ENCODE peak calls at places on chromosomes 6 and 20, in nine cellular contexts. M, Q, F, C, B, L, V, U and X are unnamed samples.

GRCh38 chr6:63121166-63121565 is 90.1 kb upstream of the FKBP1C start:
- DNase-seq in U (no peak), L (no peak), V (no peak), M (no peak), F (peak; percentile 19), B (peak; percentile 18), Q (no peak), C (no peak), X (no peak)

GRCh38 chr6:105310947-105311346 is 91.9 kb downstream of the PREP start:
- DNase-seq in V (no peak), B (no peak), F (no peak), L (no peak), C (no peak), Q (no peak), M (no peak), U (no peak), X (no peak)

GRCh38 chr6:14921878-14922277 is 324.0 kb upstream of the JARID2 start:
- DNase-seq in V (peak; percentile 32), L (no peak), B (no peak), C (no peak), F (no peak), U (no peak), M (no peak), Q (no peak), X (no peak)

GRCh38 chr6:15317934-15318902 is 72.3 kb downstream of the JARID2 start:
- DNase-seq in M (no peak), B (no peak), V (no peak), F (peak; percentile 70), C (peak; percentile 52), L (peak; percentile 48), Q (no peak), U (peak; percentile 54), X (no peak)

GRCh38 chr20:47785900-47786762 is 850 bp upstream of the SULF2 start:
- DNase-seq in M (peak; percentile 62), C (peak; percentile 66), L (peak; percentile 71), V (peak; percentile 81), U (peak; percentile 80), Q (no peak), B (peak; percentile 83), F (peak; percentile 82), X (no peak)

GRCh38 chr6:45371924-45372582 is 5.7 kb downstream of the SUPT3H start:
- DNase-seq in Q (no peak), V (peak; percentile 40), C (no peak), M (no peak), F (no peak), L (peak; percentile 37), B (no peak), U (no peak), X (no peak)

GRCh38 chr6:65627015-65627414 is 80.0 kb downstream of the EYS start:
- DNase-seq in V (no peak), B (no peak), Q (no peak), F (no peak), U (no peak), C (no peak), M (no peak), L (no peak), X (no peak)

GRCh38 chr6:56250266-56250665 is 2.9 kb upstream of the COL21A1 start:
- DNase-seq in L (no peak), M (no peak), U (no peak), B (no peak), V (no peak), C (no peak), Q (no peak), F (no peak), X (no peak)

GRCh38 chr6:134034951-134035822 is 17.2 kb downstream of the SLC2A12 start:
- DNase-seq in B (no peak), L (no peak), U (no peak), M (no peak), Q (no peak), V (peak; percentile 28), C (no peak), F (no peak), X (no peak)

GRCh38 chr6:23994013-23994412 is 132.0 kb upstream of the NRSN1 start:
- DNase-seq in F (no peak), L (no peak), V (no peak), C (no peak), Q (no peak), U (no peak), M (no peak), B (no peak), X (no peak)

GRCh38 chr6:105692630-105693212 is 289.8 kb upstream of the PREP start:
- DNase-seq in C (no peak), B (no peak), Q (no peak), F (no peak), U (no peak), M (no peak), V (no peak), L (no peak), X (no peak)

GRCh38 chr20:51372176-51372803 is 170.2 kb downstream of the NFATC2 start:
- DNase-seq in B (peak; percentile 33), U (peak; percentile 77), M (peak; percentile 61), Q (no peak), L (peak; percentile 74), F (peak; percentile 64), C (peak; percentile 74), V (peak; percentile 71), X (peak; percentile 28)

GRCh38 chr6:18187701-18188100 is 32.5 kb downstream of the KDM1B start:
- DNase-seq in C (no peak), B (no peak), Q (no peak), U (no peak), V (no peak), L (no peak), M (no peak), F (no peak), X (no peak)

GRCh38 chr6:39669943-39670342 is 55.3 kb downstream of the KIF6 start:
- DNase-seq in B (no peak), V (no peak), U (no peak), Q (no peak), C (no peak), F (no peak), L (no peak), M (no peak), X (no peak)

GRCh38 chr6:11433860-11434259 is 103.7 kb upstream of the TMEM170B start:
- DNase-seq in Q (no peak), L (no peak), V (no peak), F (peak; percentile 78), U (no peak), C (no peak), B (no peak), M (no peak), X (no peak)

DNA sequence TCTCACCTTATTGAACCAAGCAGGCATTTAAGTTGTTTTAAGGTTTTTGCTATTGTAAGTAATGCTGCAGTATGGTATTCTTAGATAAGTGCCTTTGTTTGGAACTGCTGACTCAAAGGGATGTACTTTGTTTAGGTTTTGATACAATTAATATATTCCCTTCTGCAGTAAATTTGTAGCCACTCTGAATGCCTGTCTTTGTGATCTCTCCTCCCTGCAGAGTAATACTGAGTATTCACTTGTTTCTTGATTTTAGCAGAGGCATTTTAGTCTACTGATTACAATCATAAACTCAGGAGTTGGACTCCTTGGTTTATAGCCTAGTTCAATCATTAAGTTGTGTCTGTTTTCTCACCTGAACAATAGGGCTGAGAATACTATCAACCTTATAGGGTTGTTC is 13.4 kb downstream of the CDS2 start:
- DNase-seq in U (no peak), V (no peak), L (peak; percentile 16), M (no peak), F (no peak), B (no peak), Q (no peak), C (no peak), X (no peak)
- H3K9me3 ChIP-seq in U (no peaks in the 10 kb centered on the region), V (no peaks in the 10 kb centered on the region), L (no peaks in the 10 kb centered on the region), M (no peaks in the 10 kb centered on the region), F (no peaks in the 10 kb centered on the region), B (no peaks in the 10 kb centered on the region), Q (no peaks in the 10 kb centered on the region), C (no peaks in the 10 kb centered on the region), X (no peaks in the 10 kb centered on the region)

GRCh38 chr20:63963784-63964301 is 5.9 kb downstream of the ZNF512B start:
- DNase-seq in L (no peak), F (no peak), V (no peak), U (no peak), B (no peak), Q (no peak), C (no peak), M (peak; percentile 10), X (no peak)
- H3K9me3 ChIP-seq in L (no peaks in the 10 kb centered on the region), F (no peaks in the 10 kb centered on the region), V (no peaks in the 10 kb centered on the region), U (peaks cover 4% of the 10 kb centered on the region), B (no peaks in the 10 kb centered on the region), Q (no peaks in the 10 kb centered on the region), C (peaks cover 11% of the 10 kb centered on the region), M (no peaks in the 10 kb centered on the region), X (no peaks in the 10 kb centered on the region)

GRCh38 chr20:29876911-29877285 is 1380.6 kb upstream of the DEFB115 start:
- DNase-seq in F (no peak), U (no peak), B (no peak), Q (no peak), L (no peak), V (no peak), C (no peak), M (no peak), X (no peak)
- H3K9me3 ChIP-seq in F (peaks cover 64% of the 10 kb centered on the region), U (no peaks in the 10 kb centered on the region), B (peaks cover 3% of the 10 kb centered on the region), Q (no peaks in the 10 kb centered on the region), L (peaks cover 47% of the 10 kb centered on the region), V (no peaks in the 10 kb centered on the region), C (peaks cover 36% of the 10 kb centered on the region), M (no peaks in the 10 kb centered on the region), X (no peaks in the 10 kb centered on the region)

GRCh38 chr20:59709636-59710035 is 105.3 kb downstream of the PHACTR3 start:
- DNase-seq in B (no peak), L (no peak), F (no peak), U (no peak), Q (no peak), M (no peak), V (no peak), C (no peak), X (no peak)
- H3K9me3 ChIP-seq in B (peaks cover 5% of the 10 kb centered on the region), L (peaks cover 18% of the 10 kb centered on the region), F (peaks cover 16% of the 10 kb centered on the region), U (no peaks in the 10 kb centered on the region), Q (no peaks in the 10 kb centered on the region), M (peaks cover 7% of the 10 kb centered on the region), V (no peaks in the 10 kb centered on the region), C (no peaks in the 10 kb centered on the region), X (no peaks in the 10 kb centered on the region)